ENCODE peak calls at places on chromosomes 7 and 10, in nine cellular contexts. A is breast epithelium; C is AG09309; R is CD8-positive, alpha-beta T cell; P is fibroblast of mammary gland; F is IMR-90; W is endothelial cell; I is PC-3; H is fibroblast of villous mesenchyme. L is an unnamed sample.

GRCh38 chr7:87287738-87288341 is 57.6 kb upstream of the CROT start:
- DNase-seq in A (no peak), F (no peak), H (no peak), W (no peak), R (no peak), I (no peak), C (no peak), P (no peak), L (no peak)

GRCh38 chr10:18463673-18464211 is 187.6 kb downstream of the NSUN6 start:
- DNase-seq in H (no peak), R (no peak), P (no peak), I (no peak), W (no peak), A (no peak), C (no peak), F (no peak), L (no peak)

GRCh38 chr10:110774069-110775021 is 97.4 kb upstream of the PDCD4 start:
- DNase-seq in P (peak; percentile 85), F (peak; percentile 70), C (peak; percentile 27), I (peak; percentile 83), R (no peak), A (no peak), W (no peak), H (peak; percentile 27), L (peak; percentile 2)

GRCh38 chr7:23530355-23530754 is 1.4 kb downstream of the TRA2A start:
- DNase-seq in H (peak; percentile 44), A (peak; percentile 32), C (no peak), W (no peak), F (peak; percentile 31), P (peak; percentile 44), R (peak; percentile 11), I (peak; percentile 51), L (no peak)

GRCh38 chr7:68623030-68623429 is 975.2 kb upstream of the AUTS2 start:
- DNase-seq in R (no peak), W (no peak), I (no peak), C (no peak), F (no peak), A (no peak), P (no peak), H (no peak), L (no peak)

GRCh38 chr10:13684813-13685511 is 98.2 kb downstream of the PRPF18 start:
- DNase-seq in W (no peak), C (no peak), I (no peak), A (no peak), P (peak; percentile 53), H (peak; percentile 28), F (no peak), R (no peak), L (peak; percentile 12)

GRCh38 chr10:32111585-32111984 is 55.4 kb upstream of the KIF5B start:
- DNase-seq in R (no peak), P (no peak), W (no peak), I (no peak), H (no peak), C (no peak), F (no peak), A (no peak), L (no peak)

GRCh38 chr7:1647961-1648631 is 22.0 kb upstream of the ELFN1 start:
- DNase-seq in I (no peak), C (no peak), W (no peak), A (no peak), H (no peak), F (no peak), P (no peak), R (no peak), L (no peak)

GRCh38 chr7:1532456-1533254 is 2.2 kb downstream of the MAFK start:
- DNase-seq in I (peak; percentile 97), W (no peak), R (peak; percentile 42), F (peak; percentile 96), A (peak; percentile 82), H (peak; percentile 96), C (peak; percentile 70), P (peak; percentile 94), L (peak; percentile 70)

GRCh38 chr10:22605168-22605567 is 109.2 kb downstream of the PIP4K2A start:
- DNase-seq in C (peak; percentile 65), F (peak; percentile 35), I (no peak), P (peak; percentile 87), H (peak; percentile 80), W (no peak), A (no peak), R (no peak), L (no peak)

GRCh38 chr10:92239600-92240288 is 51.1 kb downstream of the CPEB3 start:
- DNase-seq in F (peak; percentile 30), P (no peak), A (no peak), W (peak; percentile 47), I (peak; percentile 23), H (peak; percentile 26), R (peak; percentile 2), C (no peak), L (no peak)

GRCh38 chr7:155988421-155988820 is 176.2 kb upstream of the SHH start:
- DNase-seq in W (no peak), P (no peak), H (no peak), F (no peak), A (no peak), I (no peak), R (no peak), C (no peak), L (no peak)

GRCh38 chr7:100486753-100487446 is 3.2 kb downstream of the NYAP1 start:
- DNase-seq in H (peak; percentile 48), F (peak; percentile 27), P (peak; percentile 48), W (no peak), I (peak; percentile 16), R (no peak), A (no peak), C (no peak), L (no peak)

GRCh38 chr7:70104243-70104642 is 506.0 kb downstream of the AUTS2 start:
- DNase-seq in P (peak; percentile 63), I (no peak), R (no peak), W (no peak), F (no peak), A (no peak), H (peak; percentile 11), C (no peak), L (no peak)

GRCh38 chr7:111736475-111736874 is 174.2 kb upstream of the IMMP2L start:
- DNase-seq in I (peak; percentile 18), H (peak; percentile 14), W (no peak), R (no peak), F (peak; percentile 17), A (no peak), P (no peak), C (no peak), L (no peak)

GRCh38 chr7:129664029-129665012 is 52.8 kb downstream of the NRF1 start:
- DNase-seq in C (peak; percentile 59), P (peak; percentile 82), F (peak; percentile 83), I (peak; percentile 68), H (peak; percentile 75), A (no peak), W (no peak), R (no peak), L (peak; percentile 34)

GRCh38 chr10:88870101-88870500 is 9.9 kb upstream of the STAMBPL1 start:
- DNase-seq in P (no peak), R (no peak), W (no peak), H (no peak), I (no peak), C (no peak), A (no peak), F (no peak), L (no peak)

GRCh38 chr10:88866454-88866853 is 13.6 kb upstream of the STAMBPL1 start:
- DNase-seq in W (no peak), C (no peak), H (no peak), P (no peak), F (no peak), I (peak; percentile 62), A (no peak), R (no peak), L (no peak)

GRCh38 chr10:88865281-88865876 is 13.7 kb upstream of the ANKRD22 start:
- DNase-seq in F (no peak), A (no peak), I (peak; percentile 56), P (peak; percentile 35), R (no peak), C (no peak), H (no peak), W (no peak), L (no peak)
- TF ChIP-seq CTCF in F (peak; percentile 31), A (no peak), I (peak; percentile 56), P (peak; percentile 27), R (no peak), C (peak; percentile 34), H (peak; percentile 18), W (no peak), L (peak; percentile 21)

DNA sequence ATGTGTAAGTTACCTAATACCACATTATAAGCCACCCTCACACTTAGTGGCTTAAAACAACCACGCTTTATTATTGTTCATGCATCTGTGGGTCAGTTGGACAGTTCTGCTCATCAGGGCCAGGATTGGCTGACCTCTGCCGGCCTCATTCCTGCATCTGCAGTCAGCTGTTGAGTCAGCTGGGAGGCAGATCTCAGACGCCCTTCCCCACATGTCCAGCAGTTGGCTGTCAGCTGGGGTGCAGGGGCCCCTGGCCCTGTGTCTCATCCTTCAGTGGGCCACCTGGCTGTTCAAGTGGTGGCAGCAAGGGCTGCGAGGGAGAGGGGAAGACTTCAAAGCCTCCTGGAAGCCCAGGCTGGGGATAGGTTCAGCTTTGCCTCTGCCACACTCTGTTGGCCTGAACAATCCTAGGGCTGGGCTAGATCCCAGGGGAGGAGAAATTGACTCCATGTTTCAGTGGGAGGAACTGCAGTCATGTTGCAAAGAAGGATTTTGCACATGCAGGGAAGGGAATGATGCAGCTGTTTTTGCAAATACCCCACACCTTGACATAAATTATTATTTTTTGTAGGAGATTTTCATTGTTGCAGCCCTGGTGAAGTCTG is 33.1 kb downstream of the TACR2 start:
- DNase-seq in A (no peak), C (no peak), F (peak; percentile 84), I (no peak), P (peak; percentile 88), W (no peak), H (peak; percentile 86), R (no peak), L (no peak)
- TF ChIP-seq CTCF in A (no peak), C (peak; percentile 25), F (peak; percentile 40), I (peak; percentile 22), P (peak; percentile 35), W (no peak), H (peak; percentile 41), R (no peak), L (peak; percentile 39)

DNA sequence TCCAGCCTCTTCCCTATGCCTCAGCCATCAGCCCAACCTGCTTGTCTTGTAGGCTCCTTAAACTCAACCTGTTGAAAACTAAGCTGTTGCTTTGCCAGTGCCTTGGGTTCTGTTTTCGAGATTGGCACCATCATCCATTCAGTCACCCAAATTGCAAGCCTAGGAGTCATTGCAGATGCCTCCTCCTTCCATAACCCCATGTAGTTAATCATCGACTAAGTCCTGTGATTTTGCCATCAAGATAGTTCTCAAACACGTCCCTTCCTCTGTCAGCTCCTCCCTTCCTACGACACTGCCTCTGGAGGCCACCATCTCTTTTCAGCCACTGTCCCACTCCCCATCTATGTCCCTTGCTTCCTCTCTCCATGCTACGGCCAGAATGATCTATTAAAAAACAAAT is 168.1 kb downstream of the RAB11FIP2 start:
- DNase-seq in R (no peak), F (no peak), H (no peak), I (no peak), A (no peak), P (no peak), C (no peak), W (no peak), L (no peak)
- TF ChIP-seq CTCF in R (no peak), F (no peak), H (no peak), I (no peak), A (no peak), P (no peak), C (no peak), W (no peak), L (no peak)

DNA sequence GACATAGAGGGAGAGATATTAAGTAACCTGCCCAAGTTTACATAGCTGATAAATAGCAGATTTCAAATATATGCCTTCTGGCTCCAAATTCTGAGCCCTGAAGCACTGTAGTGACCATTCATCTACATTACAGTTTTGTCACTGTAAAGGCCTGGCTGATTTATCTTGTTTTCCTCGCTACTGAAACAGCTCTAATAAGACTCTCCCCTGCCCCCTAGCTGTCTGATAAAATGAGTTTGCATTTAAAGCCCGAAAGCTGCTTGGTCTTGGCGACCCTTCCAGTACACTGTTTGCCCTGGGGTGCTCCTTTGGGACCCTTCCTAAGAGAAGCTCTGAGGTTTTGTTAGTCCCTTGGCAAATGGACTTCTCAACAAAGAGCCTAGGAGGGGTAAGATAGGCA is 59.7 kb upstream of the RAB11FIP2 start:
- DNase-seq in P (peak; percentile 41), I (peak; percentile 40), F (peak; percentile 21), R (no peak), C (no peak), H (peak; percentile 56), A (no peak), W (peak; percentile 18), L (peak; percentile 5)
- TF ChIP-seq CTCF in P (peak; percentile 47), I (peak; percentile 59), F (peak; percentile 44), R (no peak), C (peak; percentile 42), H (peak; percentile 58), A (no peak), W (peak; percentile 27), L (peak; percentile 36)